ENCODE peak calls at places on chromosomes 2 and 18, in seven cellular contexts. B is KBM-7; S is stimulated activated naive CD8-positive, alpha-beta T cell treated with anti-CD3 and anti-CD28 coated beads, Interleukin-15, amount 100 ng/mL, for 72 hours; G is amniotic epithelial cell; F is AML-193; N is A549; R is neural progenitor cell. D is an unnamed sample.

GRCh38 chr2:208072250-208072892 is 47.0 kb upstream of the PLEKHM3 start:
- DNase-seq in B (peak), S (peak), G (peak), F (peak), N (peak), R (peak), D (peak)

GRCh38 chr2:23083963-23084362 is 301.0 kb upstream of the KLHL29 start:
- DNase-seq in B (no peak), S (no peak), G (no peak), F (no peak), N (no peak), R (no peak), D (no peak)

GRCh38 chr2:126117886-126118285 is 538.1 kb upstream of the GYPC start:
- DNase-seq in B (no peak), S (no peak), G (no peak), F (no peak), N (no peak), R (no peak), D (no peak)

GRCh38 chr2:165120740-165121467 is 82.9 kb downstream of the SCN3A start:
- DNase-seq in B (no peak), S (no peak), G (no peak), F (no peak), N (no peak), R (no peak), D (no peak)

GRCh38 chr2:64487256-64488049 is 33.5 kb downstream of the LGALSL start:
- DNase-seq in B (no peak), S (no peak), G (no peak), F (no peak), N (no peak), R (peak), D (no peak)

GRCh38 chr2:11853197-11853588 is 106.8 kb downstream of the LPIN1 start:
- DNase-seq in B (no peak), S (no peak), G (no peak), F (no peak), N (no peak), R (no peak), D (no peak)

GRCh38 chr2:25333981-25334380 is 7.7 kb downstream of the DNMT3A start:
- DNase-seq in B (no peak), S (no peak), G (no peak), F (no peak), N (no peak), R (no peak), D (no peak)

GRCh38 chr2:218694405-218695145 is 16.1 kb upstream of the TTLL4 start:
- DNase-seq in B (no peak), S (no peak), G (peak), F (no peak), N (no peak), R (peak), D (peak)

GRCh38 chr18:26322892-26323653 is 96.8 kb downstream of the TAF4B start:
- DNase-seq in B (no peak), S (no peak), G (peak), F (no peak), N (no peak), R (no peak), D (no peak)

GRCh38 chr2:28683100-28683706 is 68.4 kb upstream of the PPP1CB start:
- DNase-seq in B (no peak), S (no peak), G (peak), F (no peak), N (peak), R (peak), D (peak)

GRCh38 chr2:180196419-180196977 is 189.4 kb upstream of the CWC22 start:
- DNase-seq in B (no peak), S (no peak), G (no peak), F (no peak), N (no peak), R (no peak), D (no peak)

GRCh38 chr2:223896751-223897320 is 48.3 kb downstream of the WDFY1 start:
- DNase-seq in B (no peak), S (peak), G (peak), F (peak), N (no peak), R (no peak), D (no peak)

GRCh38 chr2:176174850-176175728 is 13.4 kb upstream of the HOXD1 start:
- DNase-seq in B (peak), S (no peak), G (no peak), F (no peak), N (no peak), R (peak), D (no peak)

GRCh38 chr2:161095314-161095713 is 64.9 kb upstream of the TANK start:
- DNase-seq in B (no peak), S (no peak), G (no peak), F (no peak), N (no peak), R (no peak), D (no peak)

GRCh38 chr2:71502941-71503738 is 49.8 kb downstream of the DYSF start:
- DNase-seq in B (no peak), S (no peak), G (no peak), F (no peak), N (no peak), R (no peak), D (no peak)

GRCh38 chr18:75128911-75129716 is 79.8 kb downstream of the PTGR3 start:
- DNase-seq in B (no peak), S (no peak), G (no peak), F (no peak), N (no peak), R (no peak), D (no peak)

GRCh38 chr18:35949903-35950627 is 22.4 kb upstream of the RMP24 start:
- DNase-seq in B (peak), S (peak), G (peak), F (peak), N (peak), R (peak), D (no peak)

GRCh38 chr2:173149491-173149890 is 73.8 kb downstream of the MAP3K20 start:
- DNase-seq in B (no peak), S (peak), G (no peak), F (no peak), N (no peak), R (no peak), D (no peak)

GRCh38 chr2:20509766-20510490 is 63.1 kb downstream of the RHOB start:
- DNase-seq in B (no peak), S (no peak), G (peak), F (no peak), N (peak), R (peak), D (peak)

GRCh38 chr18:59629894-59630293 is 67.3 kb downstream of the CCBE1 start:
- DNase-seq in B (no peak), S (no peak), G (no peak), F (no peak), N (no peak), R (no peak), D (no peak)

GRCh38 chr2:175742367-175742766 is 259.7 kb downstream of the LNPK start:
- DNase-seq in B (no peak), S (no peak), G (peak), F (no peak), N (no peak), R (no peak), D (no peak)

GRCh38 chr2:98013407-98014042 is 17.8 kb upstream of the TMEM131 start:
- DNase-seq in B (peak), S (no peak), G (peak), F (no peak), N (no peak), R (no peak), D (no peak)

GRCh38 chr18:702957-703659 is 9.3 kb downstream of the ENOSF1 start:
- DNase-seq in B (peak), S (no peak), G (peak), F (peak), N (peak), R (no peak), D (no peak)

GRCh38 chr2:222521099-222521498 is 96.8 kb downstream of the SGPP2 start:
- DNase-seq in B (no peak), S (no peak), G (no peak), F (no peak), N (no peak), R (no peak), D (no peak)

GRCh38 chr18:10353791-10354190 is 100.6 kb upstream of the APCDD1 start:
- DNase-seq in B (no peak), S (no peak), G (peak), F (no peak), N (no peak), R (no peak), D (no peak)

GRCh38 chr2:20231632-20232031 is 6.7 kb upstream of the SDC1 start:
- DNase-seq in B (no peak), S (no peak), G (no peak), F (no peak), N (peak), R (peak), D (no peak)

GRCh38 chr2:64311948-64312621 is 141.9 kb upstream of the LGALSL start:
- DNase-seq in B (peak), S (no peak), G (peak), F (peak), N (peak), R (peak), D (no peak)

GRCh38 chr2:138997849-138998517 is 217.8 kb upstream of the NXPH2 start:
- DNase-seq in B (no peak), S (no peak), G (peak), F (no peak), N (no peak), R (no peak), D (no peak)

GRCh38 chr18:13710460-13710859 is 15.9 kb downstream of the FAM210A start:
- DNase-seq in B (no peak), S (no peak), G (peak), F (no peak), N (peak), R (no peak), D (no peak)

GRCh38 chr2:134411279-134411827 is 157.5 kb downstream of the MGAT5 start:
- DNase-seq in B (no peak), S (no peak), G (no peak), F (no peak), N (no peak), R (peak), D (no peak)